ENCODE peak calls at places on chromosome 12, in four cellular contexts. W is GM12878, N is fibroblast of lung, Q is HepG2. L is an unnamed sample. For H4K20me1, the result is how much of the 10 kb centered on the place peaks cover.

GRCh38 chr12:53048033-53048779 is 1.7 kb upstream of the TNS2 start:
- DNase-seq in W (no peak), N (no peak), Q (peak), L (peak)

GRCh38 chr12:19311165-19311564 is 128.1 kb upstream of the AEBP2 start:
- DNase-seq in W (no peak), N (no peak), Q (no peak), L (no peak)

GRCh38 chr12:104475269-104475668 is 18.5 kb downstream of the CHST11 start:
- DNase-seq in W (no peak), N (no peak), Q (no peak), L (no peak)

GRCh38 chr12:113788020-113788856 is 177.9 kb downstream of the RBM19 start:
- DNase-seq in W (no peak), N (peak), Q (no peak), L (peak)

GRCh38 chr12:15244341-15244740 is 23.1 kb upstream of the RERG start:
- DNase-seq in W (no peak), N (no peak), Q (no peak), L (no peak)

GRCh38 chr12:132327351-132328171 is 1.8 kb downstream of the GALNT9 start:
- DNase-seq in W (no peak), N (peak), Q (no peak), L (peak)

GRCh38 chr12:84201976-84202375 is 710.6 kb downstream of the SLC6A15 start:
- DNase-seq in W (no peak), N (no peak), Q (no peak), L (no peak)

GRCh38 chr12:75658826-75659823 is 147.7 kb upstream of the KRR1 start:
- DNase-seq in W (no peak), N (peak), Q (no peak), L (peak)

GRCh38 chr12:94595152-94595551 is 55.2 kb downstream of the TMCC3 start:
- DNase-seq in W (no peak), N (peak), Q (no peak), L (peak)

GRCh38 chr12:56300644-56301464 is 724 bp upstream of the CS start:
- DNase-seq in W (no peak), N (no peak), Q (no peak), L (no peak)

GRCh38 chr12:56299308-56299852 is 750 bp downstream of the CS start:
- DNase-seq in W (no peak), N (peak), Q (no peak), L (peak)

GRCh38 chr12:56297400-56297799 is 2.7 kb downstream of the CS start:
- DNase-seq in W (no peak), N (no peak), Q (no peak), L (peak)

GRCh38 chr12:56299853-56300643 is at the start of gene CS:
- DNase-seq in W (peak), N (peak), Q (peak), L (peak)

GRCh38 chr12:56298828-56299227 is 1.3 kb downstream of the CS start:
- DNase-seq in W (no peak), N (no peak), Q (no peak), L (no peak)
- H4K20me1 ChIP-seq in W (under half), N (under half), Q (under half), L (under half)

GRCh38 chr12:45989857-45990467 is 412 bp downstream of the SCAF11 start:
- DNase-seq in W (no peak), N (peak), Q (peak), L (peak)

GRCh38 chr12:45989277-45989856 is 1.0 kb downstream of the SCAF11 start:
- DNase-seq in W (no peak), N (no peak), Q (no peak), L (peak)

GRCh38 chr12:45987339-45987726 is 3.0 kb downstream of the SCAF11 start:
- DNase-seq in W (no peak), N (no peak), Q (no peak), L (no peak)

GRCh38 chr12:45986646-45987338 is 3.6 kb downstream of the SCAF11 start:
- DNase-seq in W (no peak), N (peak), Q (no peak), L (no peak)

DNA sequence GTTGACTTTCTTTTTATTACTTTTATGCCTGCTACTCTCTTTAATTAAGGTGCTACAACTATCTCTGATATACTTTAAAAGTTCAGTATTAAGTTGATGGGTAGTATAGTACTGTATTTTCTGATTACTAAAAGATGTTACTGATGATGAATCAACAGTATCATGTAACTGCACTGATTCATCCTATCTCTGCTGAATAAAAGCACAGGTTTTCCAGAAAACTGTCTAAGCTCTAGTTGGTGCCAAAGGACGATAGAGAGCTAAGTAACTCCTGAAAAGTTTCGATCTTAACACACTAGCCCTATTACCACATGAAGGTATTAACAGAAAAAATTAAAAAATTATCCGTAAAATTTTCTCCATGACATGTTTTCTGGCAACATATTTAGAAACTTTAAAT is 2.1 kb downstream of the SCAF11 start:
- DNase-seq in W (no peak), N (peak), Q (no peak), L (peak)
- H4K20me1 ChIP-seq in W (under half), N (under half), Q (under half), L (under half)

GRCh38 chr12:47909839-47910465 is 5.2 kb upstream of the VDR start:
- DNase-seq in W (no peak), N (no peak), Q (peak), L (no peak)
- H4K20me1 ChIP-seq in W (under half), N (under half), Q (under half), L (under half)

DNA sequence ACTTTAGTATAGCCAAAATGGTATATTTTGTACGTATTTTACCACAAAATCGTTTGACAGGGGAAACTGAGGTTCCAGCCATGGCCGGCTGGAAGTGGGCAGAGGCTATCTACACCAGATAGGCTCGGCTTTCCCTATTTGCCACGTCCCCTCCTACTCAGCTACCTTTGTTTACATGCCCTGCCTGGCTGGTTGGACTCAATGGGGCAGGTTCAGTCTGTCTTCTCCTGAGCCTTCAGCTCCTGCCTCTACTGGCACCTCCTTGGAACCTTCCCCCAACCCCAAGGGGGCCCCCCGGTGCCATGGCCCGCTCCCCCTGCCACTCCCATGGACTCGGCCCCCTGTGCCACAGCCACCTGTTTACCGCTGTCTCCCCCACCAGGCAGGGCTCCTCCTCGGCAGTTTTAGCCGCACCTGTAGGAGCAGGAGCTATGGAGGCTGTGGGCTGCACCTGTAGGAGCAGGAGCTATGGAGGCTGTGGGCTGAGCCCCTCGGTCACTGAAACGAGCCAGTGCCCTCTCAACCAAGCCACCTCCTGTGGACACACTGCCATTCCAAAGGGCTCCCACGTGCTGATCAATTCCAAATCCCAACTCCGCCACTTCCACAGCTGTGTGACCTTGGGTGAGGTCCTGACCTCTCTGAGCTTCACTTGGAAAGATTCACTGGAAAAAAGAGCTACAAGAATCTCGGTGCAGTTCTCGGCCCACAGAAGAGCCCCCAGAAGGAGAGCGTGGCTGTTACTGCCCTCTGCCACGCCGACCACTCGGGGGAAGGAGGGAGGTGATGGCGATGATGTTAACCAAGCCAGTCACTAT is 62.2 kb downstream of the NCOR2 start:
- DNase-seq in W (no peak), N (no peak), Q (no peak), L (no peak)
- H4K20me1 ChIP-seq in W (under half), N (under half), Q (under half), L (under half)

GRCh38 chr12:8630131-8630530 is 17.5 kb upstream of the AICDA start:
- DNase-seq in W (no peak), N (no peak), Q (no peak), L (no peak)
- H4K20me1 ChIP-seq in W (under half), N (under half), Q (under half), L (under half)

L was measured in PC-3.